ENCODE peak calls at places on chromosomes 2 and 18, in six cellular contexts. One of them, this sample, is unnamed. For H3K4me1, the result is how much of the 10 kb centered on the place peaks cover.

GRCh38 chr2:55051026-55051866 is 995 bp upstream of the RTN4 start:
- DNase-seq in lower lobe of right lung: no peak
- DNase-seq in left lung: peak
- DNase-seq in tibial artery: peak
- DNase-seq in mammary epithelial cell: peak
- DNase-seq in ovary: peak
- DNase-seq in this sample: peak

GRCh38 chr18:3411854-3412268 is 38.1 kb upstream of the TGIF1 start:
- DNase-seq in tibial artery: no peak
- DNase-seq in mammary epithelial cell: peak
- DNase-seq in ovary: no peak
- DNase-seq in lower lobe of right lung: peak
- DNase-seq in left lung: peak
- DNase-seq in this sample: peak

GRCh38 chr2:151339168-151339567 is 18.2 kb upstream of the TNFAIP6 start:
- DNase-seq in tibial artery: no peak
- DNase-seq in ovary: no peak
- DNase-seq in left lung: no peak
- DNase-seq in lower lobe of right lung: no peak
- DNase-seq in mammary epithelial cell: no peak
- DNase-seq in this sample: no peak

GRCh38 chr2:109049022-109049421 is 60.0 kb upstream of the EDAR start:
- DNase-seq in ovary: no peak
- DNase-seq in lower lobe of right lung: no peak
- DNase-seq in tibial artery: no peak
- DNase-seq in mammary epithelial cell: no peak
- DNase-seq in left lung: no peak
- DNase-seq in this sample: peak

GRCh38 chr2:101550555-101550954 is 75.6 kb upstream of the RFX8 start:
- DNase-seq in ovary: no peak
- DNase-seq in lower lobe of right lung: no peak
- DNase-seq in tibial artery: no peak
- DNase-seq in left lung: no peak
- DNase-seq in mammary epithelial cell: no peak
- DNase-seq in this sample: no peak

GRCh38 chr2:189411860-189412259 is 29.4 kb upstream of the WDR75 start:
- DNase-seq in ovary: peak
- DNase-seq in mammary epithelial cell: peak
- DNase-seq in lower lobe of right lung: no peak
- DNase-seq in tibial artery: no peak
- DNase-seq in left lung: no peak
- DNase-seq in this sample: no peak

GRCh38 chr2:109333414-109334194 is 204.6 kb downstream of the SH3RF3 start:
- DNase-seq in lower lobe of right lung: no peak
- DNase-seq in left lung: no peak
- DNase-seq in tibial artery: no peak
- DNase-seq in ovary: no peak
- DNase-seq in mammary epithelial cell: no peak
- DNase-seq in this sample: no peak

GRCh38 chr2:162636206-162636728 is 202.3 kb downstream of the KCNH7 start:
- DNase-seq in mammary epithelial cell: no peak
- DNase-seq in lower lobe of right lung: no peak
- DNase-seq in ovary: no peak
- DNase-seq in left lung: no peak
- DNase-seq in tibial artery: no peak
- DNase-seq in this sample: no peak

GRCh38 chr2:231287696-231288095 is 89.3 kb downstream of the ARMC9 start:
- DNase-seq in ovary: no peak
- DNase-seq in mammary epithelial cell: peak
- DNase-seq in lower lobe of right lung: no peak
- DNase-seq in left lung: no peak
- DNase-seq in tibial artery: no peak
- DNase-seq in this sample: no peak

GRCh38 chr2:152493417-152493816 is 158.4 kb downstream of the FMNL2 start:
- DNase-seq in lower lobe of right lung: no peak
- DNase-seq in ovary: no peak
- DNase-seq in left lung: no peak
- DNase-seq in mammary epithelial cell: no peak
- DNase-seq in tibial artery: no peak
- DNase-seq in this sample: no peak

GRCh38 chr2:241895732-241896641 is 26.5 kb downstream of the RTP5 start:
- DNase-seq in tibial artery: peak
- DNase-seq in ovary: peak
- DNase-seq in mammary epithelial cell: peak
- DNase-seq in lower lobe of right lung: peak
- DNase-seq in left lung: peak
- DNase-seq in this sample: no peak

GRCh38 chr2:85273732-85274731 is 53.8 kb downstream of the TGOLN2 start:
- DNase-seq in lower lobe of right lung: no peak
- DNase-seq in tibial artery: no peak
- DNase-seq in mammary epithelial cell: peak
- DNase-seq in ovary: peak
- DNase-seq in left lung: no peak
- DNase-seq in this sample: no peak

GRCh38 chr2:216216951-216217903 is 108.1 kb downstream of the XRCC5 start:
- DNase-seq in tibial artery: no peak
- DNase-seq in mammary epithelial cell: peak
- DNase-seq in ovary: no peak
- DNase-seq in lower lobe of right lung: no peak
- DNase-seq in left lung: no peak
- DNase-seq in this sample: no peak

GRCh38 chr18:80246656-80247402 is 485 bp downstream of the PARD6G start:
- DNase-seq in ovary: peak
- DNase-seq in left lung: no peak
- DNase-seq in mammary epithelial cell: peak
- DNase-seq in tibial artery: no peak
- DNase-seq in lower lobe of right lung: no peak
- DNase-seq in this sample: no peak

GRCh38 chr18:69992776-69993175 is 45.1 kb upstream of the CD226 start:
- DNase-seq in left lung: no peak
- DNase-seq in mammary epithelial cell: peak
- DNase-seq in ovary: no peak
- DNase-seq in tibial artery: no peak
- DNase-seq in lower lobe of right lung: no peak
- DNase-seq in this sample: no peak

GRCh38 chr2:43441195-43441594 is 154.6 kb downstream of the THADA start:
- DNase-seq in mammary epithelial cell: no peak
- DNase-seq in ovary: no peak
- DNase-seq in left lung: no peak
- DNase-seq in lower lobe of right lung: no peak
- DNase-seq in tibial artery: no peak
- DNase-seq in this sample: no peak

GRCh38 chr18:44682181-44682870 is 1.6 kb downstream of the SETBP1 start:
- DNase-seq in lower lobe of right lung: no peak
- DNase-seq in ovary: peak
- DNase-seq in mammary epithelial cell: peak
- DNase-seq in tibial artery: peak
- DNase-seq in left lung: peak
- DNase-seq in this sample: no peak

GRCh38 chr2:162403884-162404283 is 60.0 kb downstream of the GCA start:
- DNase-seq in lower lobe of right lung: no peak
- DNase-seq in left lung: no peak
- DNase-seq in tibial artery: no peak
- DNase-seq in mammary epithelial cell: peak
- DNase-seq in ovary: no peak
- DNase-seq in this sample: no peak

GRCh38 chr18:76938619-76939018 is 116.3 kb downstream of the ZNF236 start:
- DNase-seq in tibial artery: no peak
- DNase-seq in lower lobe of right lung: no peak
- DNase-seq in left lung: no peak
- DNase-seq in ovary: no peak
- DNase-seq in mammary epithelial cell: no peak
- DNase-seq in this sample: no peak

GRCh38 chr18:45066210-45066609 is 385.5 kb downstream of the SETBP1 start:
- DNase-seq in lower lobe of right lung: no peak
- DNase-seq in tibial artery: no peak
- DNase-seq in ovary: no peak
- DNase-seq in mammary epithelial cell: no peak
- DNase-seq in left lung: no peak
- DNase-seq in this sample: no peak

GRCh38 chr18:52216104-52216503 is 123.9 kb upstream of the DCC start:
- DNase-seq in mammary epithelial cell: no peak
- DNase-seq in left lung: no peak
- DNase-seq in tibial artery: no peak
- DNase-seq in lower lobe of right lung: no peak
- DNase-seq in ovary: no peak
- DNase-seq in this sample: no peak

GRCh38 chr2:41026613-41027012 is 574.7 kb upstream of the SLC8A1 start:
- DNase-seq in tibial artery: no peak
- DNase-seq in ovary: no peak
- DNase-seq in left lung: no peak
- DNase-seq in lower lobe of right lung: no peak
- DNase-seq in mammary epithelial cell: no peak
- DNase-seq in this sample: no peak

GRCh38 chr2:86293612-86294011 is 43.8 kb downstream of the REEP1 start:
- DNase-seq in mammary epithelial cell: no peak
- DNase-seq in ovary: no peak
- DNase-seq in left lung: no peak
- DNase-seq in tibial artery: no peak
- DNase-seq in lower lobe of right lung: no peak
- DNase-seq in this sample: no peak

GRCh38 chr2:195477996-195478382 is 179.0 kb upstream of the SLC39A10 start:
- DNase-seq in tibial artery: no peak
- DNase-seq in lower lobe of right lung: no peak
- DNase-seq in ovary: no peak
- DNase-seq in mammary epithelial cell: no peak
- DNase-seq in left lung: no peak
- DNase-seq in this sample: no peak

GRCh38 chr2:67322361-67323001 is 74.7 kb upstream of the ETAA1 start:
- DNase-seq in lower lobe of right lung: no peak
- DNase-seq in mammary epithelial cell: peak
- DNase-seq in tibial artery: peak
- DNase-seq in left lung: peak
- DNase-seq in ovary: peak
- DNase-seq in this sample: no peak

GRCh38 chr18:70523035-70523797 is 234.4 kb downstream of the SOCS6 start:
- DNase-seq in mammary epithelial cell: no peak
- DNase-seq in lower lobe of right lung: no peak
- DNase-seq in left lung: no peak
- DNase-seq in ovary: no peak
- DNase-seq in tibial artery: no peak
- DNase-seq in this sample: no peak

GRCh38 chr2:98295275-98295674 is 51.0 kb upstream of the CNGA3 start:
- DNase-seq in lower lobe of right lung: no peak
- DNase-seq in tibial artery: no peak
- DNase-seq in mammary epithelial cell: no peak
- DNase-seq in left lung: no peak
- DNase-seq in ovary: no peak
- DNase-seq in this sample: no peak

GRCh38 chr2:98296435-98296834 is 49.8 kb upstream of the CNGA3 start:
- DNase-seq in tibial artery: no peak
- DNase-seq in mammary epithelial cell: no peak
- DNase-seq in lower lobe of right lung: no peak
- DNase-seq in left lung: no peak
- DNase-seq in ovary: no peak
- DNase-seq in this sample: no peak

GRCh38 chr2:98294711-98295110 is 51.5 kb upstream of the CNGA3 start:
- DNase-seq in mammary epithelial cell: no peak
- DNase-seq in tibial artery: no peak
- DNase-seq in lower lobe of right lung: no peak
- DNase-seq in left lung: no peak
- DNase-seq in ovary: no peak
- DNase-seq in this sample: no peak

GRCh38 chr2:98293931-98294687 is 52.1 kb upstream of the CNGA3 start:
- DNase-seq in ovary: no peak
- DNase-seq in mammary epithelial cell: no peak
- DNase-seq in lower lobe of right lung: no peak
- DNase-seq in tibial artery: no peak
- DNase-seq in left lung: no peak
- DNase-seq in this sample: no peak

GRCh38 chr2:98295721-98296414 is 50.4 kb upstream of the CNGA3 start:
- DNase-seq in mammary epithelial cell: no peak
- DNase-seq in lower lobe of right lung: no peak
- DNase-seq in left lung: no peak
- DNase-seq in tibial artery: no peak
- DNase-seq in ovary: no peak
- DNase-seq in this sample: no peak
- TF ChIP-seq CTCF in mammary epithelial cell: peak
- TF ChIP-seq CTCF in lower lobe of right lung: no peak
- TF ChIP-seq CTCF in left lung: no peak
- TF ChIP-seq CTCF in tibial artery: no peak
- TF ChIP-seq CTCF in ovary: no peak
- TF ChIP-seq CTCF in this sample: no peak

DNA sequence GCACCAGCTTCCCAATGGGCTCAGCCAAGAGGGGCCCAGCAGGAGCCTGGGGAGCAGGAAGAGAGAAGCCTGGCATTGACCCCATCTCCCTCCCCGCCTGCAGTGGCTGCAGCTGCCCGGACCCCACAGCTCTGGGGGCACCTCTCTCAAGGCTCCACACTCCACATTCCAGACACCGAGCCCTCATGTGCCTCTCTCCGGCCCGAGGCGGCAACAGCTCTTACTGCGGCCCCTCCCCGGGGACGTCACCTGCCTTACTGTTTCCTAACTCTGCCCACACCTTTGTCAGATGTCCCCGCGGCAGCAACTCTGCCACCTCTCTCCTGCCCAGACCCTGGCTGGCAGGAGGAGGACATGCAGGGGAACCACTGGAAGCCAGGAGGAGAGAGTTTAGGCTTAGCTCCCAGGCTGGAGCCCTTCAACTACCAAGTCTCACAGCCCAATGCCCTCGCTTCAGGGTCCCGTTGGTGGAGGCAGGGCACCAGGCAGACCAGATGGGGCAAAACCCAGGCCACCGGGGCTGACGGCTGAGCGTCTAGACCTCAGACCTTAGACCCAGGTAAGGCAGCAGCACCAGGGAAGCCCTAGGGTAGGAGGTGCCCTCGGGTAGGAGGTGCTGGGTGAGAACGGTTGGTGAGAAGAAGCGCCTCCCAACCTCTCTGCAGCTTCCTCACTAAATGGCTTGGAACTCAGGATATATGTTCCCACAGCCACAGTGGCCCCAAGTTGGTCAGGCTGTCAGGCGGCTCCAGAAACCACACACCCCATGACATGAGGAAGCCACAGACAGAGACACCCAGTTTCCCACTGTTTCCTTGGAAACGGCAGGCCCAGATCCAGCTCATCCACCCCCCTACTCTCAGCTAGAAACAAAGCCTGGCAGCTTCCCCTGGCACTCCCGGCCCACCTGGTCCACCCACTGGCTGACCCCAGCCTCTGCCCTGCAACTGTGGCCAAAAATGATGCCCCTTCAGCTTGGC is 13.3 kb upstream of the MLPH start:
- DNase-seq in tibial artery: no peak
- DNase-seq in ovary: peak
- DNase-seq in lower lobe of right lung: peak
- DNase-seq in mammary epithelial cell: peak
- DNase-seq in left lung: peak
- DNase-seq in this sample: no peak
- H3K27ac ChIP-seq in tibial artery: peak
- H3K27ac ChIP-seq in ovary: peak
- H3K27ac ChIP-seq in lower lobe of right lung: peak
- H3K27ac ChIP-seq in mammary epithelial cell: no peak
- H3K27ac ChIP-seq in left lung: peak
- H3K27ac ChIP-seq in this sample: no peak

GRCh38 chr2:46329340-46329739 is 32.1 kb downstream of the EPAS1 start:
- DNase-seq in tibial artery: peak
- DNase-seq in lower lobe of right lung: no peak
- DNase-seq in mammary epithelial cell: no peak
- DNase-seq in left lung: no peak
- DNase-seq in ovary: no peak
- DNase-seq in this sample: no peak
- H3K4me1 ChIP-seq in tibial artery: half or more
- H3K4me1 ChIP-seq in lower lobe of right lung: half or more
- H3K4me1 ChIP-seq in mammary epithelial cell: half or more
- H3K4me1 ChIP-seq in left lung: half or more
- H3K4me1 ChIP-seq in ovary: under half
- H3K4me1 ChIP-seq in this sample: under half

GRCh38 chr2:50606860-50607259 is 425.1 kb downstream of the NRXN1 start:
- DNase-seq in tibial artery: no peak
- DNase-seq in mammary epithelial cell: no peak
- DNase-seq in lower lobe of right lung: no peak
- DNase-seq in left lung: no peak
- DNase-seq in ovary: no peak
- DNase-seq in this sample: no peak
- TF ChIP-seq CTCF in tibial artery: no peak
- TF ChIP-seq CTCF in mammary epithelial cell: peak
- TF ChIP-seq CTCF in lower lobe of right lung: no peak
- TF ChIP-seq CTCF in left lung: no peak
- TF ChIP-seq CTCF in ovary: no peak
- TF ChIP-seq CTCF in this sample: no peak